ENCODE peak calls at places on chromosome 6, in seven cellular contexts. One of them, this sample, is unnamed.

GRCh38 chr6:150491131-150491795 is 108.4 kb upstream of the PLEKHG1 start:
- DNase-seq in IMR-90: no peak
- DNase-seq in H1: no peak
- DNase-seq in upper lobe of left lung: no peak
- DNase-seq in body of pancreas: no peak
- DNase-seq in spleen: no peak
- DNase-seq in transverse colon: no peak
- DNase-seq in this sample: no peak

GRCh38 chr6:151292974-151293373 is 53.2 kb downstream of the AKAP12 start:
- DNase-seq in IMR-90: peak
- DNase-seq in H1: no peak
- DNase-seq in upper lobe of left lung: no peak
- DNase-seq in body of pancreas: no peak
- DNase-seq in spleen: no peak
- DNase-seq in transverse colon: no peak
- DNase-seq in this sample: no peak

GRCh38 chr6:38871745-38872568 is 156.8 kb downstream of the DNAH8 start:
- DNase-seq in IMR-90: peak
- DNase-seq in H1: peak
- DNase-seq in upper lobe of left lung: peak
- DNase-seq in body of pancreas: peak
- DNase-seq in spleen: no peak
- DNase-seq in transverse colon: peak
- DNase-seq in this sample: no peak

GRCh38 chr6:5851261-5851757 is 155.4 kb downstream of the NRN1 start:
- DNase-seq in IMR-90: no peak
- DNase-seq in H1: peak
- DNase-seq in upper lobe of left lung: peak
- DNase-seq in body of pancreas: peak
- DNase-seq in spleen: peak
- DNase-seq in transverse colon: peak
- DNase-seq in this sample: no peak

GRCh38 chr6:54892831-54893230 is 46.3 kb downstream of the FAM83B start:
- DNase-seq in IMR-90: peak
- DNase-seq in H1: no peak
- DNase-seq in upper lobe of left lung: no peak
- DNase-seq in body of pancreas: no peak
- DNase-seq in spleen: no peak
- DNase-seq in transverse colon: no peak
- DNase-seq in this sample: no peak

GRCh38 chr6:149499066-149499465 is 14.3 kb upstream of the ZC3H12D start:
- DNase-seq in IMR-90: peak
- DNase-seq in H1: no peak
- DNase-seq in upper lobe of left lung: no peak
- DNase-seq in body of pancreas: no peak
- DNase-seq in spleen: no peak
- DNase-seq in transverse colon: no peak
- DNase-seq in this sample: no peak

GRCh38 chr6:125850361-125850760 is 59.6 kb downstream of the NCOA7 start:
- DNase-seq in IMR-90: no peak
- DNase-seq in H1: no peak
- DNase-seq in upper lobe of left lung: no peak
- DNase-seq in body of pancreas: no peak
- DNase-seq in spleen: no peak
- DNase-seq in transverse colon: no peak
- DNase-seq in this sample: no peak

GRCh38 chr6:12148841-12149240 is 136.7 kb downstream of the HIVEP1 start:
- DNase-seq in IMR-90: no peak
- DNase-seq in H1: no peak
- DNase-seq in upper lobe of left lung: no peak
- DNase-seq in body of pancreas: no peak
- DNase-seq in spleen: no peak
- DNase-seq in transverse colon: no peak
- DNase-seq in this sample: no peak

GRCh38 chr6:80316655-80317332 is 210.3 kb downstream of the BCKDHB start:
- DNase-seq in IMR-90: no peak
- DNase-seq in H1: no peak
- DNase-seq in upper lobe of left lung: no peak
- DNase-seq in body of pancreas: no peak
- DNase-seq in spleen: no peak
- DNase-seq in transverse colon: no peak
- DNase-seq in this sample: no peak

GRCh38 chr6:148021715-148022114 is 320.9 kb upstream of the SASH1 start:
- DNase-seq in IMR-90: no peak
- DNase-seq in H1: peak
- DNase-seq in upper lobe of left lung: peak
- DNase-seq in body of pancreas: no peak
- DNase-seq in spleen: no peak
- DNase-seq in transverse colon: peak
- DNase-seq in this sample: no peak

GRCh38 chr6:158849899-158850806 is 31.0 kb upstream of the EZR start:
- DNase-seq in IMR-90: peak
- DNase-seq in H1: no peak
- DNase-seq in upper lobe of left lung: peak
- DNase-seq in body of pancreas: peak
- DNase-seq in spleen: no peak
- DNase-seq in transverse colon: peak
- DNase-seq in this sample: no peak

GRCh38 chr6:20948531-20948930 is 414.3 kb downstream of the CDKAL1 start:
- DNase-seq in IMR-90: no peak
- DNase-seq in H1: no peak
- DNase-seq in upper lobe of left lung: no peak
- DNase-seq in body of pancreas: no peak
- DNase-seq in spleen: no peak
- DNase-seq in transverse colon: no peak
- DNase-seq in this sample: no peak

GRCh38 chr6:19994909-19995308 is 157.7 kb downstream of the ID4 start:
- DNase-seq in IMR-90: no peak
- DNase-seq in H1: no peak
- DNase-seq in upper lobe of left lung: no peak
- DNase-seq in body of pancreas: no peak
- DNase-seq in spleen: no peak
- DNase-seq in transverse colon: no peak
- DNase-seq in this sample: no peak

GRCh38 chr6:3549314-3549940 is 92.6 kb upstream of the SLC22A23 start:
- DNase-seq in IMR-90: no peak
- DNase-seq in H1: peak
- DNase-seq in upper lobe of left lung: no peak
- DNase-seq in body of pancreas: no peak
- DNase-seq in spleen: no peak
- DNase-seq in transverse colon: no peak
- DNase-seq in this sample: no peak

GRCh38 chr6:53694800-53695394 is 29.3 kb upstream of the KLHL31 start:
- DNase-seq in IMR-90: no peak
- DNase-seq in H1: no peak
- DNase-seq in upper lobe of left lung: no peak
- DNase-seq in body of pancreas: no peak
- DNase-seq in spleen: no peak
- DNase-seq in transverse colon: no peak
- DNase-seq in this sample: no peak

GRCh38 chr6:5282191-5282623 is 20.9 kb downstream of the FARS2 start:
- DNase-seq in IMR-90: no peak
- DNase-seq in H1: no peak
- DNase-seq in upper lobe of left lung: no peak
- DNase-seq in body of pancreas: no peak
- DNase-seq in spleen: no peak
- DNase-seq in transverse colon: no peak
- DNase-seq in this sample: no peak

GRCh38 chr6:27687154-27688013 is 214.5 kb upstream of the ZNF184 start:
- DNase-seq in IMR-90: peak
- DNase-seq in H1: peak
- DNase-seq in upper lobe of left lung: peak
- DNase-seq in body of pancreas: peak
- DNase-seq in spleen: peak
- DNase-seq in transverse colon: peak
- DNase-seq in this sample: no peak
- TF ChIP-seq POLR2A in IMR-90: no peak
- TF ChIP-seq POLR2A in H1: no peak
- TF ChIP-seq POLR2A in upper lobe of left lung: no peak
- TF ChIP-seq POLR2A in body of pancreas: no peak
- TF ChIP-seq POLR2A in spleen: no peak
- TF ChIP-seq POLR2A in transverse colon: no peak
- TF ChIP-seq POLR2A in this sample: no peak

GRCh38 chr6:32665621-32666140 is 776 bp downstream of the HLA-DQB1 start:
- DNase-seq in IMR-90: no peak
- DNase-seq in H1: no peak
- DNase-seq in upper lobe of left lung: no peak
- DNase-seq in body of pancreas: no peak
- DNase-seq in spleen: no peak
- DNase-seq in transverse colon: no peak
- DNase-seq in this sample: no peak

GRCh38 chr6:32664827-32665362 is 1.6 kb downstream of the HLA-DQB1 start:
- DNase-seq in IMR-90: no peak
- DNase-seq in H1: no peak
- DNase-seq in upper lobe of left lung: peak
- DNase-seq in body of pancreas: peak
- DNase-seq in spleen: no peak
- DNase-seq in transverse colon: peak
- DNase-seq in this sample: no peak

GRCh38 chr6:32662099-32662498 is 4.4 kb downstream of the HLA-DQB1 start:
- DNase-seq in IMR-90: no peak
- DNase-seq in H1: no peak
- DNase-seq in upper lobe of left lung: no peak
- DNase-seq in body of pancreas: no peak
- DNase-seq in spleen: no peak
- DNase-seq in transverse colon: no peak
- DNase-seq in this sample: no peak

GRCh38 chr6:32662836-32663235 is 3.6 kb downstream of the HLA-DQB1 start:
- DNase-seq in IMR-90: no peak
- DNase-seq in H1: no peak
- DNase-seq in upper lobe of left lung: no peak
- DNase-seq in body of pancreas: no peak
- DNase-seq in spleen: no peak
- DNase-seq in transverse colon: no peak
- DNase-seq in this sample: no peak

GRCh38 chr6:32664354-32664753 is 2.1 kb downstream of the HLA-DQB1 start:
- DNase-seq in IMR-90: no peak
- DNase-seq in H1: no peak
- DNase-seq in upper lobe of left lung: no peak
- DNase-seq in body of pancreas: no peak
- DNase-seq in spleen: no peak
- DNase-seq in transverse colon: no peak
- DNase-seq in this sample: no peak
- TF ChIP-seq POLR2A in IMR-90: no peak
- TF ChIP-seq POLR2A in H1: no peak
- TF ChIP-seq POLR2A in upper lobe of left lung: no peak
- TF ChIP-seq POLR2A in body of pancreas: no peak
- TF ChIP-seq POLR2A in spleen: no peak
- TF ChIP-seq POLR2A in transverse colon: no peak
- TF ChIP-seq POLR2A in this sample: no peak

GRCh38 chr6:32183483-32184083 is 470 bp downstream of the AGER start:
- DNase-seq in IMR-90: no peak
- DNase-seq in H1: no peak
- DNase-seq in upper lobe of left lung: no peak
- DNase-seq in body of pancreas: no peak
- DNase-seq in spleen: peak
- DNase-seq in transverse colon: no peak
- DNase-seq in this sample: no peak

GRCh38 chr6:32181148-32181702 is 2.8 kb downstream of the AGER start:
- DNase-seq in IMR-90: no peak
- DNase-seq in H1: no peak
- DNase-seq in upper lobe of left lung: no peak
- DNase-seq in body of pancreas: no peak
- DNase-seq in spleen: no peak
- DNase-seq in transverse colon: no peak
- DNase-seq in this sample: no peak

GRCh38 chr6:32181890-32182529 is 2.0 kb downstream of the AGER start:
- DNase-seq in IMR-90: no peak
- DNase-seq in H1: no peak
- DNase-seq in upper lobe of left lung: no peak
- DNase-seq in body of pancreas: no peak
- DNase-seq in spleen: no peak
- DNase-seq in transverse colon: no peak
- DNase-seq in this sample: no peak

GRCh38 chr6:32183030-32183429 is 1.0 kb downstream of the AGER start:
- DNase-seq in IMR-90: no peak
- DNase-seq in H1: no peak
- DNase-seq in upper lobe of left lung: no peak
- DNase-seq in body of pancreas: no peak
- DNase-seq in spleen: no peak
- DNase-seq in transverse colon: no peak
- DNase-seq in this sample: no peak

DNA sequence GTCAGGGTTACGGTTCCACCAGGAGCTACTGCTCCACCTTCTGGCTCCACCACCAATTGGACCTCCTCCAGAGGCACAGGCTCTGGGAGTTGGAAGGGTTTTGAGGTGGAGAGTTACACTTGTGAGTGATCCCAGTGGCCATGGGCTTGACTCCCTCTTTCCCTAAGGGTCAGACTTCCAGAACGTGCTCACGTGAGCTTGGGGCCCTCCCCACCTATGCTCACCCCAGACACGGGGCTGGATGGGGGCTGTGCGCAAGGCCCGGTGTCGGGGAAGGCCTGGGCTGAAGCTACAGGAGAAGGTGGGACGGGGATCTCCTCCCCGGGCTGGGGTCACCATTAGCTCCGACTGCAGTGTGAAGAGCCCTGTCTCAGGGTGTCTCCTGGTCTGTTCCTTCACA is 1.4 kb downstream of the AGER start:
- DNase-seq in IMR-90: no peak
- DNase-seq in H1: no peak
- DNase-seq in upper lobe of left lung: no peak
- DNase-seq in body of pancreas: no peak
- DNase-seq in spleen: no peak
- DNase-seq in transverse colon: no peak
- DNase-seq in this sample: no peak
- TF ChIP-seq POLR2A in IMR-90: no peak
- TF ChIP-seq POLR2A in H1: no peak
- TF ChIP-seq POLR2A in upper lobe of left lung: no peak
- TF ChIP-seq POLR2A in body of pancreas: no peak
- TF ChIP-seq POLR2A in spleen: no peak
- TF ChIP-seq POLR2A in transverse colon: no peak
- TF ChIP-seq POLR2A in this sample: no peak

DNA sequence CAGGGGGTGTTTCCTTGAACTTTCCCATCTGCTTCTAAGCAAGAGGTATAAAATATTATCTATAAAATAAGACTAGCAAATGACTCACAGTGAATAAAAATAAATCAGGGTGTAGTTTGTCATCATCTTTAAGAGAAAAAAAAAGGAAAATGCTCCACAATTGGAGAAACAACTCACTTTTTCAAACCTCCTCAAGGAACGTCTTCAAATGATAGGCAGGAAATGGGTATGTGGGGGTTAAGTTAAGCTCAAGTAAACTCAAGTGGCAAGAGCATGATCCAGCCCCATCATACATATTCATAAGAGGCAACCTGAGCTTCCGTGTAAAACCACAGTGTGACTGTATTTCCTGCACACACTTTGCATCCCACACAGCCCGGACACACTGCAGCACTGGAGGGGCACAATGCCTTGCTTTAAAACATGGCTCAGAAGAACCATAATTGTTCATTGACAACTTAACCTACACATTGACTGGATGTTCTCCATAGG is 58.5 kb upstream of the CEP85L start:
- DNase-seq in IMR-90: peak
- DNase-seq in H1: no peak
- DNase-seq in upper lobe of left lung: peak
- DNase-seq in body of pancreas: peak
- DNase-seq in spleen: peak
- DNase-seq in transverse colon: peak
- DNase-seq in this sample: no peak
- TF ChIP-seq POLR2A in IMR-90: no peak
- TF ChIP-seq POLR2A in H1: no peak
- TF ChIP-seq POLR2A in upper lobe of left lung: no peak
- TF ChIP-seq POLR2A in body of pancreas: no peak
- TF ChIP-seq POLR2A in spleen: no peak
- TF ChIP-seq POLR2A in transverse colon: no peak
- TF ChIP-seq POLR2A in this sample: no peak

GRCh38 chr6:100459291-100459690 is 5.4 kb downstream of the SIM1 start:
- DNase-seq in IMR-90: no peak
- DNase-seq in H1: no peak
- DNase-seq in upper lobe of left lung: no peak
- DNase-seq in body of pancreas: no peak
- DNase-seq in spleen: no peak
- DNase-seq in transverse colon: no peak
- DNase-seq in this sample: no peak
- TF ChIP-seq POLR2A in IMR-90: no peak
- TF ChIP-seq POLR2A in H1: no peak
- TF ChIP-seq POLR2A in upper lobe of left lung: no peak
- TF ChIP-seq POLR2A in body of pancreas: no peak
- TF ChIP-seq POLR2A in spleen: no peak
- TF ChIP-seq POLR2A in transverse colon: no peak
- TF ChIP-seq POLR2A in this sample: no peak